ENCODE peak calls at places on chromosomes 11 and 22, in seven cellular contexts. One of them, this sample, is unnamed.

GRCh38 chr11:31690516-31690915 is 120.6 kb downstream of the PAX6 start:
- DNase-seq in CD4-positive, CD25-positive, alpha-beta regulatory T cell: no peak
- DNase-seq in aorta: no peak
- DNase-seq in T-cell: no peak
- DNase-seq in HS-27A: no peak
- DNase-seq in cardiac fibroblast: peak; percentile 18
- DNase-seq in Daoy: no peak
- DNase-seq in this sample: no peak

GRCh38 chr22:44193537-44193896 is 12.8 kb downstream of the PARVG start:
- DNase-seq in CD4-positive, CD25-positive, alpha-beta regulatory T cell: peak; percentile 38
- DNase-seq in aorta: no peak
- DNase-seq in T-cell: no peak
- DNase-seq in HS-27A: no peak
- DNase-seq in cardiac fibroblast: no peak
- DNase-seq in Daoy: no peak
- DNase-seq in this sample: no peak

GRCh38 chr11:31005202-31005601 is 364.3 kb downstream of the DCDC1 start:
- DNase-seq in CD4-positive, CD25-positive, alpha-beta regulatory T cell: no peak
- DNase-seq in aorta: no peak
- DNase-seq in T-cell: no peak
- DNase-seq in HS-27A: no peak
- DNase-seq in cardiac fibroblast: no peak
- DNase-seq in Daoy: no peak
- DNase-seq in this sample: no peak

GRCh38 chr22:19213496-19214473 is 35.2 kb upstream of the SLC25A1 start:
- DNase-seq in CD4-positive, CD25-positive, alpha-beta regulatory T cell: no peak
- DNase-seq in aorta: peak; percentile 48
- DNase-seq in T-cell: no peak
- DNase-seq in HS-27A: no peak
- DNase-seq in cardiac fibroblast: peak; percentile 5
- DNase-seq in Daoy: no peak
- DNase-seq in this sample: no peak

GRCh38 chr11:14519692-14520085 is 497 bp downstream of the PSMA1 start:
- DNase-seq in CD4-positive, CD25-positive, alpha-beta regulatory T cell: peak; percentile 53
- DNase-seq in aorta: no peak
- DNase-seq in T-cell: no peak
- DNase-seq in HS-27A: no peak
- DNase-seq in cardiac fibroblast: peak; percentile 57
- DNase-seq in Daoy: peak; percentile 32
- DNase-seq in this sample: no peak

GRCh38 chr11:1834132-1834610 is 619 bp upstream of the SYT8 start:
- DNase-seq in CD4-positive, CD25-positive, alpha-beta regulatory T cell: no peak
- DNase-seq in aorta: no peak
- DNase-seq in T-cell: no peak
- DNase-seq in HS-27A: no peak
- DNase-seq in cardiac fibroblast: no peak
- DNase-seq in Daoy: no peak
- DNase-seq in this sample: no peak

GRCh38 chr22:33565580-33565995 is 354.7 kb downstream of the LARGE1 start:
- DNase-seq in CD4-positive, CD25-positive, alpha-beta regulatory T cell: peak; percentile 36
- DNase-seq in aorta: no peak
- DNase-seq in T-cell: no peak
- DNase-seq in HS-27A: no peak
- DNase-seq in cardiac fibroblast: no peak
- DNase-seq in Daoy: no peak
- DNase-seq in this sample: no peak

GRCh38 chr22:23569291-23569690 is 10.8 kb downstream of the IGLL1 start:
- DNase-seq in CD4-positive, CD25-positive, alpha-beta regulatory T cell: no peak
- DNase-seq in aorta: peak; percentile 32
- DNase-seq in T-cell: no peak
- DNase-seq in HS-27A: no peak
- DNase-seq in cardiac fibroblast: no peak
- DNase-seq in Daoy: no peak
- DNase-seq in this sample: no peak

GRCh38 chr11:46755962-46756361 is 36.9 kb downstream of the F2 start:
- DNase-seq in CD4-positive, CD25-positive, alpha-beta regulatory T cell: no peak
- DNase-seq in aorta: no peak
- DNase-seq in T-cell: no peak
- DNase-seq in HS-27A: no peak
- DNase-seq in cardiac fibroblast: no peak
- DNase-seq in Daoy: no peak
- DNase-seq in this sample: no peak

GRCh38 chr11:128343870-128344269 is 243.5 kb downstream of the ETS1 start:
- DNase-seq in CD4-positive, CD25-positive, alpha-beta regulatory T cell: peak; percentile 15
- DNase-seq in aorta: no peak
- DNase-seq in T-cell: no peak
- DNase-seq in HS-27A: no peak
- DNase-seq in cardiac fibroblast: no peak
- DNase-seq in Daoy: no peak
- DNase-seq in this sample: no peak

GRCh38 chr11:102332611-102332994 is 14.4 kb upstream of the BIRC2 start:
- DNase-seq in CD4-positive, CD25-positive, alpha-beta regulatory T cell: no peak
- DNase-seq in aorta: no peak
- DNase-seq in T-cell: no peak
- DNase-seq in HS-27A: no peak
- DNase-seq in cardiac fibroblast: no peak
- DNase-seq in Daoy: no peak
- DNase-seq in this sample: no peak

GRCh38 chr11:560305-561147 is at the start of the genes LMNTD2 and RASSF7:
- DNase-seq in CD4-positive, CD25-positive, alpha-beta regulatory T cell: peak; percentile 94
- DNase-seq in aorta: peak; percentile 95
- DNase-seq in T-cell: peak; percentile 91
- DNase-seq in HS-27A: no peak
- DNase-seq in cardiac fibroblast: peak; percentile 73
- DNase-seq in Daoy: peak; percentile 90
- DNase-seq in this sample: peak; percentile 95

GRCh38 chr11:131760191-131760951 is 390.0 kb downstream of the NTM start:
- DNase-seq in CD4-positive, CD25-positive, alpha-beta regulatory T cell: no peak
- DNase-seq in aorta: no peak
- DNase-seq in T-cell: no peak
- DNase-seq in HS-27A: no peak
- DNase-seq in cardiac fibroblast: peak; percentile 95
- DNase-seq in Daoy: peak; percentile 84
- DNase-seq in this sample: no peak

GRCh38 chr22:46575915-46576555 is 38.6 kb upstream of the CELSR1 start:
- DNase-seq in CD4-positive, CD25-positive, alpha-beta regulatory T cell: peak; percentile 27
- DNase-seq in aorta: peak; percentile 72
- DNase-seq in T-cell: no peak
- DNase-seq in HS-27A: no peak
- DNase-seq in cardiac fibroblast: no peak
- DNase-seq in Daoy: no peak
- DNase-seq in this sample: no peak

GRCh38 chr11:117970400-117971024 is 15.7 kb upstream of the IL10RA start:
- DNase-seq in CD4-positive, CD25-positive, alpha-beta regulatory T cell: peak; percentile 56
- DNase-seq in aorta: no peak
- DNase-seq in T-cell: no peak
- DNase-seq in HS-27A: no peak
- DNase-seq in cardiac fibroblast: no peak
- DNase-seq in Daoy: peak; percentile 86
- DNase-seq in this sample: no peak

GRCh38 chr11:63489879-63490278 is 1.1 kb downstream of the PLAAT5 start:
- DNase-seq in CD4-positive, CD25-positive, alpha-beta regulatory T cell: no peak
- DNase-seq in aorta: no peak
- DNase-seq in T-cell: no peak
- DNase-seq in HS-27A: no peak
- DNase-seq in cardiac fibroblast: peak; percentile 10
- DNase-seq in Daoy: no peak
- DNase-seq in this sample: no peak

GRCh38 chr11:9594267-9595046 is 21.0 kb downstream of the WEE1 start:
- DNase-seq in CD4-positive, CD25-positive, alpha-beta regulatory T cell: no peak
- DNase-seq in aorta: no peak
- DNase-seq in T-cell: no peak
- DNase-seq in HS-27A: no peak
- DNase-seq in cardiac fibroblast: no peak
- DNase-seq in Daoy: no peak
- DNase-seq in this sample: no peak

GRCh38 chr11:131638889-131639288 is 268.5 kb downstream of the NTM start:
- DNase-seq in CD4-positive, CD25-positive, alpha-beta regulatory T cell: no peak
- DNase-seq in aorta: no peak
- DNase-seq in T-cell: no peak
- DNase-seq in HS-27A: no peak
- DNase-seq in cardiac fibroblast: no peak
- DNase-seq in Daoy: no peak
- DNase-seq in this sample: no peak

GRCh38 chr22:17138451-17139042 is 17.4 kb upstream of the TMEM121B start:
- DNase-seq in CD4-positive, CD25-positive, alpha-beta regulatory T cell: no peak
- DNase-seq in aorta: no peak
- DNase-seq in T-cell: no peak
- DNase-seq in HS-27A: no peak
- DNase-seq in cardiac fibroblast: no peak
- DNase-seq in Daoy: no peak
- DNase-seq in this sample: no peak

This sample was measured in activated effector memory CD4-positive, alpha-beta T cell treated with Interleukin-2 at 50 U/mL for 16 hours.